ENCODE peak calls at places on chromosomes 13 and 19, in six cellular contexts. Y is neural progenitor cell, A is left ventricle myocardium inferior, C is neural crest cell, W is AG04449, J is natural killer cell. S is an unnamed sample.

GRCh38 chr13:35881360-35881759 is 249.8 kb downstream of the DCLK1 start:
- DNase-seq in J (no peak), Y (no peak), C (no peak), A (no peak), W (no peak), S (no peak)

GRCh38 chr13:44191504-44192171 is 182.0 kb upstream of the SERP2 start:
- DNase-seq in W (no peak), J (no peak), Y (peak), C (peak), A (no peak), S (no peak)

GRCh38 chr13:113936166-113936565 is 37.7 kb downstream of the C13orf46 start:
- DNase-seq in Y (no peak), A (no peak), W (no peak), C (no peak), J (no peak), S (no peak)

GRCh38 chr19:34925278-34925855 is 1.3 kb upstream of the ZNF30 start:
- DNase-seq in J (no peak), A (no peak), W (no peak), C (no peak), Y (no peak), S (no peak)

GRCh38 chr19:38726761-38727301 is 17.4 kb downstream of the CAPN12 start:
- DNase-seq in W (no peak), J (peak), Y (no peak), A (peak), C (no peak), S (no peak)

GRCh38 chr19:35476149-35476548 is 14.1 kb downstream of the KRTDAP start:
- DNase-seq in J (no peak), W (no peak), Y (peak), C (no peak), A (no peak), S (no peak)

GRCh38 chr13:96967248-96967745 is 27.0 kb downstream of the OXGR1 start:
- DNase-seq in W (no peak), C (no peak), J (no peak), Y (peak), A (no peak), S (no peak)

GRCh38 chr19:55641376-55642152 is 762 bp downstream of the ZNF580 start:
- DNase-seq in A (no peak), C (no peak), J (no peak), Y (peak), W (no peak), S (no peak)

GRCh38 chr13:61135583-61135982 is 280.1 kb downstream of the PCDH20 start:
- DNase-seq in J (no peak), A (no peak), W (no peak), Y (no peak), C (no peak), S (no peak)
- TF ChIP-seq CTCF in J (no peak), A (no peak), W (no peak), Y (no peak), C (no peak), S (no peak)

GRCh38 chr13:52085416-52085815 is 43.5 kb downstream of the NEK5 start:
- DNase-seq in C (no peak), A (no peak), W (peak), J (no peak), Y (no peak), S (no peak)

DNA sequence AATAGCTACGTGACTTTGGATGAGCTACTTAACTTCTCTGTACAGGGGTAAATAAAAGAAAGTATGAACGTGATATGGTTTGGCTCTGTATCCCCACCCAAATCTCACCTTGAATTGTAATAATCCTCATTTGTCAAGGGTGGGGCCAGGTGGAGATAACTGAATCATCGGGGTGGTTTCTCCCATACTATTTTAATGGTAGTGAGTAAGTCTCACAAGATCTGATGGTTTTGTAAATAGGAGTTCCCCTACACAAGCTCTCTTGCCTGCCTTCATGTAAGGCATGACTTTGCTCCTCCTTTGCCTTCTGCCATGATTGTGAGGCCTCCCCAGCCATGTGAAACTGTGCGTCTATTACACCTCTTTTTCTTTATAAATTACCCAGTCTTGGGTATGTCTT is 43.9 kb downstream of the NEK5 start:
- DNase-seq in C (no peak), Y (no peak), J (no peak), W (no peak), A (no peak), S (no peak)
- TF ChIP-seq CTCF in C (no peak), Y (no peak), J (no peak), W (no peak), A (no peak), S (no peak)

GRCh38 chr13:25948910-25949309 is 102.9 kb downstream of the SHISA2 start:
- DNase-seq in C (no peak), J (no peak), A (no peak), Y (no peak), W (no peak), S (no peak)

GRCh38 chr13:25945596-25945995 is 106.2 kb downstream of the SHISA2 start:
- DNase-seq in Y (no peak), C (no peak), A (no peak), J (no peak), W (no peak), S (no peak)

GRCh38 chr13:25943081-25943480 is 108.7 kb downstream of the SHISA2 start:
- DNase-seq in Y (no peak), A (no peak), W (no peak), J (no peak), C (no peak), S (no peak)

GRCh38 chr13:25939961-25940687 is 111.7 kb downstream of the SHISA2 start:
- DNase-seq in W (no peak), C (no peak), A (no peak), Y (no peak), J (no peak), S (no peak)

GRCh38 chr13:25943666-25944065 is 108.2 kb downstream of the SHISA2 start:
- DNase-seq in C (no peak), A (no peak), J (no peak), Y (no peak), W (peak), S (no peak)
- TF ChIP-seq CTCF in C (no peak), A (no peak), J (no peak), Y (no peak), W (no peak), S (no peak)

GRCh38 chr19:18519962-18520847 is 1.7 kb downstream of the ELL start:
- DNase-seq in C (peak), A (peak), W (peak), J (peak), Y (peak), S (no peak)
- TF ChIP-seq CTCF in C (peak), A (peak), W (peak), J (peak), Y (peak), S (peak)

GRCh38 chr13:23467048-23467931 is 33.8 kb upstream of the SACS start:
- DNase-seq in C (peak), Y (peak), A (no peak), W (no peak), J (no peak), S (no peak)
- TF ChIP-seq CTCF in C (no peak), Y (no peak), A (no peak), W (no peak), J (peak), S (no peak)

DNA sequence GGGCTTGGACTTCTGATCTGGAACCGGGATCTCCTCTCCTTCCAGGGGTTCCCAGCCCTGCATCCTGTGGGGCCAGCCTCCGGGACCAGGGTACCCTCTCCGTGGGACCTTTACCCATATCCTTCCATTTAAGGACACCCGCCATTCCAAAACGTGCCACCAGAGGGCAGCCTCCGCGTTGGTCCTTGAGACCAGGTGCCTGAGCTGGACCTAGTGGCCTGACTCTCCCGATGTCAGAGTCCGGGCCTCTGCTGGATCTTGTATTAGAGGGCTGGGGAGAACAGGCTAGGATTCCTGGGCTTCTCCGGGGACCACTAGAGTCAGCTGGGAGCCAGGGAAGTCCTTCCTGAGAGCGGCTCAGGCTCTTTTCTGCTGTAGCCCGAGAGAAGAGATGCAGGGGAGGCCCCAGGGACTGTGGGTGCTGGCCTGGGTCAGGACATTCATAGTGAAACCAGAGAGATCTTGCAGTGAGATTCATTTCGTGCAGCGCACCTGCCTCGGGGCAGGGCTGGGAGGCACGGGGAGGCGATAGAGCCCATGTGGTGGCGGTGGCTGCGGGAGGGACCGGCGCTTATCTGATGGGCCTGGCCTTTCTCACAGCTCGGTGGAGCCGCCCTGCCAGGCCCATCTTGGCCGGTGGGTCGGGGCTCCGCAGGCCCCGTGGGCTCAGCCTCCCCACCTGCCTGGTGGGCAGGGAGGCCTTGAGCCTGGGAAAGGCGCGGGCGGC is 9.8 kb upstream of the SLC7A10 start:
- DNase-seq in C (peak), J (peak), Y (peak), A (peak), W (no peak), S (peak)
- TF ChIP-seq CTCF in C (peak), J (peak), Y (peak), A (peak), W (peak), S (peak)

GRCh38 chr19:23436318-23436717 is 41.0 kb upstream of the ZNF91 start:
- DNase-seq in A (no peak), C (no peak), Y (no peak), W (no peak), J (no peak), S (no peak)
- TF ChIP-seq CTCF in A (peak), C (peak), Y (peak), W (no peak), J (no peak), S (peak)

GRCh38 chr13:41668130-41668757 is 210.9 kb downstream of the RGCC start:
- DNase-seq in W (peak), C (peak), Y (peak), A (no peak), J (no peak), S (no peak)
- TF ChIP-seq CTCF in W (peak), C (peak), Y (peak), A (peak), J (peak), S (peak)